ENCODE peak calls at places on chromosomes 6 and 20, in six cellular contexts. R, J, O, P, N and Q are unnamed samples.

GRCh38 chr6:154619183-154619582 is 108.7 kb upstream of the CNKSR3 start:
- DNase-seq in R (no peak), J (peak; percentile 50), O (no peak), P (no peak), N (no peak), Q (no peak)

GRCh38 chr20:10524643-10525042 is 89.5 kb downstream of the SLX4IP start:
- DNase-seq in R (peak; percentile 32), J (no peak), O (no peak), P (no peak), N (no peak), Q (no peak)

GRCh38 chr6:16333580-16333979 is 95.2 kb downstream of the GMPR start:
- DNase-seq in R (peak; percentile 51), J (peak; percentile 13), O (no peak), P (peak; percentile 69), N (no peak), Q (no peak)

GRCh38 chr20:19254086-19254821 is 41.8 kb downstream of the SLC24A3 start:
- DNase-seq in R (peak; percentile 30), J (no peak), O (no peak), P (peak; percentile 73), N (no peak), Q (no peak)

GRCh38 chr20:611047-611842 is 1.1 kb upstream of the TCF15 start:
- DNase-seq in R (no peak), J (no peak), O (no peak), P (no peak), N (no peak), Q (no peak)

GRCh38 chr6:66896415-66896814 is 1189.4 kb upstream of the EYS start:
- DNase-seq in R (no peak), J (no peak), O (no peak), P (no peak), N (no peak), Q (no peak)

GRCh38 chr6:7424967-7425807 is 35.6 kb downstream of the RIOK1 start:
- DNase-seq in R (peak; percentile 48), J (no peak), O (peak; percentile 46), P (peak; percentile 43), N (no peak), Q (no peak)

GRCh38 chr6:90809035-90809434 is 222.2 kb upstream of the MAP3K7 start:
- DNase-seq in R (no peak), J (no peak), O (no peak), P (no peak), N (no peak), Q (no peak)

GRCh38 chr6:123802697-123803455 is 789 bp upstream of the NKAIN2 start:
- DNase-seq in R (peak; percentile 61), J (peak; percentile 92), O (peak; percentile 80), P (peak; percentile 63), N (no peak), Q (peak; percentile 4)

GRCh38 chr6:14348389-14348788 is 230.8 kb downstream of the CD83 start:
- DNase-seq in R (no peak), J (no peak), O (no peak), P (no peak), N (no peak), Q (no peak)